ENCODE peak calls at places on chromosome 12, in six cellular contexts. J is IMR-90, L is mesenchymal stem cell, I is H9, M is trophoblast cell, B is H1. T is an unnamed sample.

GRCh38 chr12:59059401-59059935 is 139.2 kb upstream of the LRIG3 start:
- DNase-seq in J (no peak), L (no peak), I (no peak), M (no peak), B (no peak), T (peak; percentile 51)

GRCh38 chr12:22473212-22473611 is 71.1 kb downstream of the C2CD5 start:
- DNase-seq in J (no peak), L (no peak), I (no peak), M (no peak), B (no peak), T (no peak)

GRCh38 chr12:2417761-2418160 is 365.0 kb downstream of the CACNA1C start:
- DNase-seq in J (no peak), L (no peak), I (peak; percentile 93), M (no peak), B (no peak), T (no peak)

GRCh38 chr12:115481141-115481540 is 796.4 kb downstream of the MED13L start:
- DNase-seq in J (peak; percentile 8), L (peak; percentile 26), I (no peak), M (no peak), B (no peak), T (no peak)

GRCh38 chr12:120944645-120945217 is 33.6 kb upstream of the HNF1A start:
- DNase-seq in J (peak; percentile 18), L (peak; percentile 56), I (peak; percentile 85), M (peak; percentile 85), B (peak; percentile 90), T (peak; percentile 42)

GRCh38 chr12:111202237-111202592 is 166.7 kb downstream of the PHETA1 start:
- DNase-seq in J (no peak), L (no peak), I (no peak), M (no peak), B (no peak), T (no peak)

GRCh38 chr12:116556964-116557706 is 2.0 kb upstream of the MAP1LC3B2 start:
- DNase-seq in J (peak; percentile 26), L (peak; percentile 11), I (no peak), M (no peak), B (no peak), T (no peak)

GRCh38 chr12:28209782-28210181 is 19.5 kb downstream of the CCDC91 start:
- DNase-seq in J (no peak), L (no peak), I (no peak), M (no peak), B (no peak), T (no peak)

GRCh38 chr12:105861232-105861631 is 277.5 kb downstream of the NUAK1 start:
- DNase-seq in J (no peak), L (no peak), I (no peak), M (no peak), B (no peak), T (no peak)

GRCh38 chr12:55060470-55060869 is 40.7 kb downstream of the NEUROD4 start:
- DNase-seq in J (no peak), L (no peak), I (peak; percentile 38), M (peak; percentile 7), B (no peak), T (no peak)

GRCh38 chr12:95182868-95183415 is 34.3 kb downstream of the FGD6 start:
- DNase-seq in J (peak; percentile 73), L (peak; percentile 77), I (no peak), M (peak; percentile 75), B (no peak), T (no peak)

DNA sequence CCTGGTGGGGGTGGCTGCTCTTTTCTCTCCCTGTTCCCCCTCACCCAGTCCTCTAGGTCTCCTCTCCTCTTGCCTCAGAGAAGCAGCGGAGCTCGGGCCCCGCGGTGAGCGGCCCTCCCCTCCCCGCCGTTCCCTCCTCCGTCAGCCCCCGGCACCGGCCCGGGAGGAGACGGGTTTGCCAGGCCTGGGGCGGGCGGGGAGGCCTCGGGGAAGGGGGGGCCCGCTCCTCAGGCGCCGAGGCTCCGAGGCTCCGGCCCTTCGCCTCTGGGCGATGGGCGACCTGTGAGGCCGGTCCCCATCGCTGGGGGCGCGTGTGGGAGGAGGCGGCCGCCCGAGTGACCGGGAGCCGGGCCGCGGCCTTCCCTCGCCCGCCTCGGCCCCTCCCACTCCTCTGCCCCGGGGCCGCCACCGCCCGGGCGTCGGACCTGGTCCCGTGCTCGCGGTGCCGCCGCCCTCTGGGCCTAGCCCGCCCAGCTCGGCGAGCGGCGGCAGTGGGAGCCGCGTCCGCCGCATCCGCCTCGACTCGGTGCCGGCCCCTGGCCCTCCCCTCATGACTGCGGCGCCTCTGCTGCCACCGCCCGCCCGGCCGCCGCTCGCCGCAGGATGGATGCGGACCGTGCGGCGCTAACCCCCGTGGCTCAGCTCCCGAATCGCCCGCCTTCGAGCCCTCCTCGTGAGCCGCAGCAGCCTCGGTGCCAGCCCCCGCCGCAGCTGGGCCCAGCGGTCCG is 458 bp downstream of the WNK1 start:
- DNase-seq in J (peak; percentile 21), L (peak; percentile 71), I (peak; percentile 39), M (peak; percentile 69), B (peak; percentile 71), T (no peak)
- H2BK5ac ChIP-seq in J (peak overlapping the region; percentile 79), L (peak overlapping the region; percentile 57), I (no peak overlapping the region), M (peak overlapping the region; percentile 92), B (no peak overlapping the region), T (peak overlapping the region; percentile 87)

GRCh38 chr12:71556881-71557280 is 106.8 kb downstream of the ZFC3H1 start:
- DNase-seq in J (peak; percentile 94), L (peak; percentile 86), I (peak; percentile 48), M (peak; percentile 95), B (no peak), T (no peak)
- H2AFZ ChIP-seq in J (no peak overlapping the region), L (no peak overlapping the region), I (no peak overlapping the region), M (no peak overlapping the region), B (no peak overlapping the region), T (peak overlapping the region; percentile 16)

GRCh38 chr12:89350661-89351488 is 1.4 kb downstream of the DUSP6 start:
- DNase-seq in J (no peak), L (peak; percentile 42), I (no peak), M (no peak), B (no peak), T (no peak)
- H2BK5ac ChIP-seq in J (peak overlapping the region; percentile 88), L (peak overlapping the region; percentile 4), I (no peak overlapping the region), M (no peak overlapping the region), B (peak overlapping the region; percentile 93), T (peak overlapping the region; percentile 56)

GRCh38 chr12:72024613-72025012 is 86.0 kb downstream of the TPH2 start:
- DNase-seq in J (no peak), L (no peak), I (no peak), M (no peak), B (no peak), T (no peak)
- H2AFZ ChIP-seq in J (no peak overlapping the region), L (no peak overlapping the region), I (no peak overlapping the region), M (no peak overlapping the region), B (no peak overlapping the region), T (peak overlapping the region; percentile 1)

GRCh38 chr12:53380104-53380796 is at the start of gene SP1:
- DNase-seq in J (peak; percentile 93), L (peak; percentile 93), I (peak; percentile 93), M (peak; percentile 92), B (peak; percentile 98), T (no peak)
- H2BK5ac ChIP-seq in J (peak within 1 kb of the TSS; percentile 96), L (peak within 1 kb of the TSS; percentile 78), I (peak within 1 kb of the TSS; percentile 29), M (peak within 1 kb of the TSS; percentile 93), B (peak within 1 kb of the TSS; percentile 96), T (peak within 1 kb of the TSS; percentile 75)

GRCh38 chr12:91127751-91128150 is 16.5 kb upstream of the LUM start:
- DNase-seq in J (peak; percentile 61), L (peak; percentile 44), I (no peak), M (peak; percentile 33), B (no peak), T (no peak)
- H2AFZ ChIP-seq in J (no peak overlapping the region), L (no peak overlapping the region), I (no peak overlapping the region), M (no peak overlapping the region), B (no peak overlapping the region), T (no peak overlapping the region)

GRCh38 chr12:64181504-64182291 is 40.4 kb downstream of the KICS2 start:
- DNase-seq in J (peak; percentile 99), L (peak; percentile 97), I (peak; percentile 45), M (peak; percentile 90), B (no peak), T (peak; percentile 23)

GRCh38 chr12:64187370-64187769 is 34.7 kb downstream of the KICS2 start:
- DNase-seq in J (peak; percentile 74), L (peak; percentile 63), I (no peak), M (no peak), B (no peak), T (no peak)

GRCh38 chr12:64180951-64181350 is 41.1 kb downstream of the KICS2 start:
- DNase-seq in J (peak; percentile 76), L (peak; percentile 73), I (no peak), M (no peak), B (no peak), T (no peak)

GRCh38 chr12:64186789-64187188 is 35.3 kb downstream of the KICS2 start:
- DNase-seq in J (peak; percentile 47), L (peak; percentile 22), I (no peak), M (no peak), B (no peak), T (no peak)

DNA sequence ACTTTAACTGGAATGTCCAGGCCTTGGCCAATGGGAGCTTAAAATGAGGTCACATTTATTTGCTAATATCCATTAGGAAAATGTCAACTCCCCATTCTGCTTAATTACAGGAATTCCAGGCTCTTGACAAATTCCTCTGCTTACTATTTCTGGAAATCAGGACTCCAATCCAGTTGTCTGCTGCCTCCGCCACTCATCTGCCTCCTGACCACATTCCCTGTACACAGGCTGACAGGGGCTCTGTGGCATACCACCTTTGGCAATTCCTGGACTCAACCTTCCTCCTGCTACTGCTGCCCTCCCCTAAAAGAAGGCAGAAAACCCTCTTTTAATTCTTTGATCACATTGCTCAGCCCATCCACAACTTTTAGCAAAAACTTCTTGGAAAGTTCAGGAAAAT is 37.9 kb downstream of the KICS2 start:
- DNase-seq in J (no peak), L (no peak), I (no peak), M (no peak), B (no peak), T (no peak)
- H2BK5ac ChIP-seq in J (peak overlapping the region; percentile 38), L (no peak overlapping the region), I (no peak overlapping the region), M (no peak overlapping the region), B (no peak overlapping the region), T (no peak overlapping the region)

GRCh38 chr12:76921072-76921471 is 42.3 kb upstream of the CSRP2 start:
- DNase-seq in J (no peak), L (no peak), I (no peak), M (no peak), B (no peak), T (no peak)

GRCh38 chr12:76919388-76920181 is 40.8 kb upstream of the CSRP2 start:
- DNase-seq in J (no peak), L (no peak), I (no peak), M (no peak), B (no peak), T (no peak)

GRCh38 chr12:76921891-76922664 is 43.3 kb upstream of the CSRP2 start:
- DNase-seq in J (no peak), L (peak; percentile 31), I (no peak), M (no peak), B (no peak), T (no peak)

GRCh38 chr12:76922821-76923315 is 44.0 kb upstream of the CSRP2 start:
- DNase-seq in J (peak; percentile 47), L (no peak), I (no peak), M (no peak), B (no peak), T (no peak)

GRCh38 chr12:76920182-76921014 is 41.6 kb upstream of the CSRP2 start:
- DNase-seq in J (no peak), L (no peak), I (no peak), M (no peak), B (no peak), T (no peak)
- H2AFZ ChIP-seq in J (peak overlapping the region; percentile 56), L (peak overlapping the region; percentile 18), I (no peak overlapping the region), M (no peak overlapping the region), B (peak overlapping the region; percentile 91), T (no peak overlapping the region)